ENCODE peak calls at places on chromosomes 1 and 21, in five cellular contexts. Z, E, R, X and N are unnamed samples.

GRCh38 chr1:202860744-202861419 is 28.1 kb downstream of the RABIF start:
- DNase-seq in R (peak), Z (no peak), X (peak), E (peak), N (peak)

GRCh38 chr1:150970818-150971582 is 3.6 kb downstream of the CERS2 start:
- DNase-seq in X (peak), Z (peak), R (peak), E (no peak), N (no peak)

GRCh38 chr21:44801468-44802395 is at the start of gene UBE2G2:
- DNase-seq in R (peak), E (peak), X (peak), Z (no peak), N (peak)

GRCh38 chr21:36246080-36246631 is 73.8 kb upstream of the MORC3 start:
- DNase-seq in E (no peak), Z (no peak), R (peak), X (no peak), N (no peak)

GRCh38 chr1:151905070-151905442 is 4.3 kb downstream of the THEM4 start:
- DNase-seq in R (no peak), Z (no peak), X (peak), E (no peak), N (no peak)

GRCh38 chr1:109500886-109501285 is 7.0 kb downstream of the CYB561D1 start:
- DNase-seq in Z (peak), E (no peak), R (no peak), X (no peak), N (no peak)

GRCh38 chr1:40808909-40809308 is 25.3 kb downstream of the KCNQ4 start:
- DNase-seq in Z (no peak), E (no peak), X (no peak), R (no peak), N (no peak)

GRCh38 chr21:38671716-38672115 is 134.0 kb upstream of the ETS2 start:
- DNase-seq in X (no peak), R (no peak), E (no peak), Z (no peak), N (no peak)

GRCh38 chr1:81345110-81345509 is 455.6 kb upstream of the ADGRL2 start:
- DNase-seq in R (no peak), X (peak), E (no peak), Z (no peak), N (no peak)

GRCh38 chr1:113686891-113687624 is 72.2 kb downstream of the PHTF1 start:
- DNase-seq in E (no peak), Z (peak), X (no peak), R (no peak), N (no peak)

GRCh38 chr1:228016181-228016510 is 9.3 kb downstream of the WNT3A start:
- DNase-seq in X (no peak), R (no peak), Z (no peak), E (peak), N (no peak)

GRCh38 chr1:198669023-198669698 is 30.3 kb downstream of the PTPRC start:
- DNase-seq in E (peak), X (no peak), R (no peak), Z (peak), N (peak)

GRCh38 chr1:74246266-74246665 is 11.1 kb downstream of the TNNI3K start:
- DNase-seq in X (no peak), Z (no peak), E (no peak), R (no peak), N (no peak)

GRCh38 chr1:7298145-7298544 is 473.0 kb upstream of the VAMP3 start:
- DNase-seq in R (no peak), Z (no peak), E (no peak), X (no peak), N (no peak)

GRCh38 chr1:231841616-231842344 is 215.2 kb downstream of the DISC1 start:
- DNase-seq in E (no peak), X (no peak), Z (no peak), R (no peak), N (no peak)

GRCh38 chr1:176744142-176744541 is 281.2 kb downstream of the PAPPA2 start:
- DNase-seq in E (no peak), X (no peak), Z (no peak), R (no peak), N (no peak)

DNA sequence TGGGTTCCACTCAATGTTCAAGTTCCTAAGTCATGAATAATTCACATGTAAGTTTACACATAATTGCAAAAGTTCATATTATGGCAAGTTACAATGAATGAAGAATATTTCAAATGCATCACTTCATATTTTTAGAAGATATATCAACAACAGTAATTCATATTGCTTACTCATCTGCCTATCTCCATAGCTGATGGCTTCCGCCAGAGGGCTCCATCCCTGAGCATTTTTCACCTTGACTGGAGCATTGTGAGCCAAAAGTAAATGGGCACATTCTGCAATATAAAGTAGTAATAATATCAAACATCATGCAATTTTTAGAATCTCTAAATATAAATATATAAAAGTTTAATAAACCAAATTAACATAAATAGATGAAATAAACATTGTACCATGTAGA is 29.8 kb downstream of the ANKRD13C start:
- DNase-seq in X (no peak), E (no peak), R (no peak), Z (no peak), N (no peak)
- TF ChIP-seq CTCF in X (no peak), E (no peak), R (no peak), Z (no peak), N (no peak)

DNA sequence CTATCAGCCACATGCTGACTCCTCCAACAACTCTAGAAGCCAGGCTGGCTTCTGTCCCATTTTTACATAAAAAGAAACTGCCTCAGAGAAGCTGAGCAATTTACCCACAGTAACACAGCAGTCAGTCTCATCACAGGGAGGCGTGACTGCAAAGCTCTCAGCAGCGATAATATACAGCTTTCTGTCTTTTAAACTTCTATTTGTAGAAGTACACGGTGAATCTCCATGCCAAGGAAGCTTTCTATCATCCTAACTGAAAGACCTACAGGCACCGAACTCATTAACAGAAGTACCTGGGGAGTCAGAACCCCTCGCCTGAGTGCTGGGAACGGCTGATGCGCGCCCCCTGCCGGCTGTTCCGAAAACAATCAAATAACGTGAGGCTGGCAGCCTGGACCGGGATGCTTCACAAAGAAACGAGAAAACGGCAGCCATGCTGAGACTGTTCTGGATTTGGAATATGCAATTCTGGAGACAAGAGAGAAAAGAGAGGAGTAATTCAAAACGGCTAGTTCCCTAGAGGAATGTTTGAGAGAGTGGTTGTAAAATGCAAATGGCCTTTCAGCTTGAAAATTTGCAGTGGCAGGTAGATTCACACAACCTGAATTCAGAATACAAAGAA is 43.5 kb upstream of the RAB4A start:
- DNase-seq in X (peak), R (peak), Z (no peak), E (peak), N (peak)
- TF ChIP-seq CTCF in X (peak), R (peak), Z (peak), E (peak), N (peak)

GRCh38 chr1:1788646-1789431 is 10.6 kb upstream of the NADK start:
- DNase-seq in X (no peak), R (peak), E (no peak), Z (no peak), N (no peak)
- TF ChIP-seq CTCF in X (no peak), R (peak), E (peak), Z (peak), N (peak)

GRCh38 chr1:89629146-89629545 is 3.8 kb upstream of the LRRC8C start:
- DNase-seq in X (no peak), Z (no peak), R (no peak), E (no peak), N (no peak)

GRCh38 chr1:89627596-89627962 is 5.3 kb upstream of the LRRC8C start:
- DNase-seq in R (no peak), Z (no peak), X (no peak), E (no peak), N (no peak)

GRCh38 chr1:89631756-89632155 is 1.2 kb upstream of the LRRC8C start:
- DNase-seq in X (no peak), R (no peak), Z (no peak), E (no peak), N (no peak)

GRCh38 chr1:89632213-89633102 is 462 bp upstream of the LRRC8C start:
- DNase-seq in R (peak), X (peak), E (peak), Z (no peak), N (peak)

DNA sequence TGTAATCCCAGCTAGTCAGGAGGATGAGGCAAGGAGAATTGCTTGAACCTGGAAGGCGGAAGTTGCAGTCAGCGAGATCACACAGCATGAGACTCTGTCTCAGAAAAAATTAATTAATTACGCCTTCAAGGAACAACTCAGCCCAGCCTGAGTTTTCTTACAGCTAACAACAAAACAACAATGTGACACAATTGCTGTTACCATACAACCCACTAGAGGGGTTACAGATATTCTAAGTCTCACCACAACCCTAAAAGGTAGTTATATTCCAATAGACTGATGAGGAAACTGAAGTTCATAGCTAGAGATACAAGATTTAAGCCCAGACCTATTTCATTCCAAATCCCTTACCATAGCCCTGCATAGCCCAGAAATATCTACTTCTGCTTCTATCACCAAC is 2.9 kb upstream of the LRRC8C start:
- DNase-seq in R (no peak), Z (no peak), X (no peak), E (no peak), N (no peak)
- TF ChIP-seq CTCF in R (no peak), Z (no peak), X (no peak), E (no peak), N (no peak)